ENCODE peak calls at places on chromosomes 3 and 15, in seven cellular contexts. C, W, K, R, H, S and T are unnamed samples.

GRCh38 chr3:64074091-64074490 is 50.8 kb upstream of the PSMD6 start:
- DNase-seq in W (no peak), C (peak), S (no peak), K (no peak), R (no peak), H (peak), T (no peak)

GRCh38 chr15:68499620-68500312 is 67.8 kb upstream of the ITGA11 start:
- DNase-seq in R (no peak), C (no peak), K (no peak), S (no peak), W (no peak), H (no peak), T (no peak)

GRCh38 chr3:162945626-162946025 is 1449.0 kb downstream of the OTOL1 start:
- DNase-seq in K (no peak), S (no peak), H (no peak), C (no peak), R (no peak), W (no peak), T (no peak)

GRCh38 chr15:64004582-64004981 is 41.7 kb downstream of the DAPK2 start:
- DNase-seq in K (no peak), R (peak), S (no peak), W (no peak), C (peak), H (peak), T (no peak)

GRCh38 chr3:72444642-72445223 is 403.5 kb downstream of the SHQ1 start:
- DNase-seq in W (no peak), C (no peak), S (no peak), R (no peak), H (no peak), K (no peak), T (no peak)

GRCh38 chr3:69997486-69998307 is 1.8 kb upstream of the SAMMSON start:
- DNase-seq in C (no peak), H (peak), W (no peak), S (no peak), K (no peak), R (no peak), T (no peak)

GRCh38 chr15:68697711-68698690 is 119.2 kb downstream of the CORO2B start:
- DNase-seq in S (no peak), W (no peak), C (no peak), K (no peak), H (no peak), R (no peak), T (no peak)

GRCh38 chr3:105836533-105836932 is 32.3 kb downstream of the CBLB start:
- DNase-seq in H (peak), R (no peak), S (no peak), K (no peak), C (no peak), W (no peak), T (no peak)

GRCh38 chr3:149975919-149976318 is 5.2 kb upstream of the PFN2 start:
- DNase-seq in R (no peak), H (no peak), S (peak), C (no peak), W (no peak), K (no peak), T (no peak)

GRCh38 chr3:58742239-58742638 is 75.7 kb upstream of the FAM3D start:
- DNase-seq in C (no peak), W (no peak), K (no peak), S (no peak), H (no peak), R (no peak), T (no peak)

GRCh38 chr15:70703483-70703882 is 59.9 kb downstream of the UACA start:
- DNase-seq in S (peak), H (peak), R (no peak), K (no peak), C (no peak), W (no peak), T (peak)

GRCh38 chr3:78765671-78766485 is 1001.9 kb downstream of the ROBO1 start:
- DNase-seq in R (no peak), K (no peak), C (no peak), S (no peak), H (no peak), W (no peak), T (no peak)

GRCh38 chr3:125032100-125032643 is 23.6 kb downstream of the HEG1 start:
- DNase-seq in H (peak), K (no peak), R (no peak), S (peak), C (no peak), W (no peak), T (no peak)

GRCh38 chr3:27326211-27326948 is 42.8 kb downstream of the NEK10 start:
- DNase-seq in R (peak), C (peak), H (peak), S (no peak), W (peak), K (no peak), T (peak)

GRCh38 chr3:189169728-189170127 is 2.0 kb upstream of the TPRG1 start:
- DNase-seq in K (no peak), S (peak), H (no peak), W (no peak), R (no peak), C (no peak), T (no peak)

GRCh38 chr3:58900372-58900771 is 149.5 kb downstream of the CFAP20DC start:
- DNase-seq in C (no peak), R (no peak), K (no peak), W (no peak), S (no peak), H (no peak), T (no peak)

GRCh38 chr3:63089007-63089406 is 189.1 kb upstream of the SYNPR start:
- DNase-seq in S (no peak), R (no peak), C (no peak), K (no peak), W (no peak), H (no peak), T (no peak)

GRCh38 chr3:157429703-157430102 is 6.9 kb upstream of the PTX3 start:
- DNase-seq in W (no peak), R (no peak), C (no peak), K (no peak), H (peak), S (no peak), T (no peak)

GRCh38 chr15:66772604-66772966 is 70.5 kb downstream of the SMAD6 start:
- DNase-seq in W (no peak), K (no peak), S (no peak), R (no peak), C (no peak), H (no peak), T (no peak)

GRCh38 chr3:84600703-84601225 is 358.0 kb upstream of the CADM2 start:
- DNase-seq in S (peak), R (no peak), C (no peak), W (no peak), K (no peak), H (no peak), T (no peak)

DNA sequence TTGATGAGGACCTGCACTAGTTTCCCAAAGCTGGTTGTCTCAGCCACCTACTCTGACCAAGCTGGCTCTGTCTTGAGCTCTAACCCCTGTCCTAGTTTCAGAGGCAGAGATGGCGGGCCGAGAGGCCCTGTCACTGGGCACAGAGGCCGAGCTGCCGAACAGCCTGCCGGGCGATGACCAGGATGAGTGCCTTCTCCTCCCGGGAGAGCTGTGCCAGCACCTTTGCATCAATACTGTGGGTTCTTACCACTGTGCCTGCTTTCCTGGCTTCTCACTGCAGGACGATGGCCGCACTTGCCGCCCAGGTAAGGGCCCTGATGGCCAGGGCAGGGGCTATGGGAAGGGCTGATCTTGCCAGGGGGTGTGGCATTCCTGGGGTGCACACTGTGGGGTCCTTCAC is 69.1 kb downstream of the FBLN2 start:
- DNase-seq in H (no peak), R (no peak), S (no peak), C (no peak), K (no peak), W (no peak), T (no peak)
- TF ChIP-seq CTCF in H (no peak), R (no peak), S (no peak), C (no peak), K (no peak), W (no peak), T (no peak)

DNA sequence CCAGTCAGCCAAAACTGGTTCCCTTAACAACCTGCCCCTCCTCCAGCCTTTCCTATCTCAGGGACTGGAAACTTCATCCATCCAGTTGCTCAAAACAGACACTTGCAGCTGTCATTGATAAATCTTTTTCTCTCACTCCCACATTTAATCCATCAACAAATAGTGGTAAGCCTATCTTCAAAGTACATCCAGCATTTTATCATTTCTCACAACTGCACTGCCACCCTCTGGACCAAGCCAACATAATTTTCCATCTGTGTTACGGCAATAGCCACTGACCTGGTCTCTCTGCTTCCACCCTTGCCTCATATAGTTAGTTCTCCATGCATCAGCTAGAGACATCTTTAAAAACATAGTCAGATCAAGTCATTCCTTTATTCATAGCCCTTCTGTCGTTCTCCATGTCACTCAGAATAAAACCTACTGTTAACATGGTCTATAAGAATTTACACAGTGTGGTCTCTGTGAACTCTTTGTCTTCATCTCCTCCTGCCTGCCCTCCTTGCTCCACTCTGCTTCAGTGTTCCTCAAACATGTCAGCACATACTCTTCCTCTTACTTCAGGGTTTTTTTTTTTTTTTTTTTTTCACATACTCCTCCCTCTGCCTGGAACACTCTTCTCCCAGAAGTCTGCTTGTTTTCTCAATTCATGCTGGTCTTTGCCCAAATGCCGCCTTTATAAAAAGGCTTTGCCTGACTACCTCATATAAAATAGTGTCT is 102.5 kb upstream of the COL6A5 start:
- DNase-seq in W (no peak), R (no peak), C (no peak), K (no peak), H (peak), S (no peak), T (peak)
- TF ChIP-seq CTCF in W (no peak), R (no peak), C (peak), K (no peak), H (no peak), S (peak), T (peak)

GRCh38 chr3:133672461-133672860 is 10.7 kb upstream of the TOPBP1 start:
- DNase-seq in W (no peak), S (no peak), K (no peak), H (no peak), R (no peak), C (no peak), T (no peak)

GRCh38 chr3:133675631-133676335 is 14.0 kb upstream of the TOPBP1 start:
- DNase-seq in S (peak), W (no peak), K (no peak), C (no peak), H (no peak), R (peak), T (no peak)

GRCh38 chr3:133676336-133677118 is 14.8 kb upstream of the TOPBP1 start:
- DNase-seq in C (no peak), K (no peak), S (peak), H (no peak), W (no peak), R (no peak), T (no peak)

GRCh38 chr3:133673746-133674145 is 12.0 kb upstream of the TOPBP1 start:
- DNase-seq in K (no peak), S (peak), W (no peak), R (no peak), C (no peak), H (no peak), T (no peak)

GRCh38 chr3:133674290-133674912 is 12.7 kb upstream of the TOPBP1 start:
- DNase-seq in S (peak), R (no peak), C (no peak), W (no peak), H (no peak), K (no peak), T (no peak)
- TF ChIP-seq CTCF in S (no peak), R (no peak), C (no peak), W (no peak), H (no peak), K (no peak), T (no peak)

GRCh38 chr3:146889616-146890015 is 284.5 kb upstream of the PLSCR5 start:
- DNase-seq in K (no peak), R (no peak), S (no peak), C (no peak), W (no peak), H (no peak), T (no peak)
- TF ChIP-seq CTCF in K (no peak), R (no peak), S (no peak), C (no peak), W (no peak), H (no peak), T (no peak)

GRCh38 chr3:146148468-146148931 is 12.5 kb downstream of the PLOD2 start:
- DNase-seq in K (no peak), C (no peak), H (peak), W (no peak), S (peak), R (no peak), T (no peak)
- TF ChIP-seq CTCF in K (no peak), C (peak), H (peak), W (peak), S (peak), R (peak), T (no peak)

GRCh38 chr3:32334675-32335074 is 57.0 kb upstream of the CMTM7 start:
- DNase-seq in S (peak), W (no peak), C (no peak), R (no peak), K (no peak), H (peak), T (no peak)
- TF ChIP-seq CTCF in S (peak), W (no peak), C (peak), R (peak), K (no peak), H (no peak), T (no peak)

DNA sequence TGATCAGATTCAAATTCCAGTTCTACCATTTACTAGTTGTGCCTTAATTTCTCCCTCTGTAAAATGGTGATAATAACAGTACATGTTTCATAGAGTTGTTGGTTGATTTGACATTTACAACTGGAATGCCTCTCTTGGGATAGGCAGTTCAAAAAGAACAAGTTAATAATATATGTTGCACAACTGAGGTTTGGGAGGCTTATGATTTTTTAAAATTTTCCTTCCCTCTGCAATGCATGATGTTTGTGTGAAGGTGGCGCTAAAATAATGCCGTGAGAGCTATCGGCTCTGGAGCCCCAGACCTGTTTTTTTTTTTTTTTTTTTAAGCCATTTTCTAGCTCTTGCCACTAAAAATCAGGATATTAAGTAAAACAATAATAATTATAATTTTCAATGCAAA is 18.6 kb downstream of the DNAJB11 start:
- DNase-seq in C (no peak), R (no peak), K (no peak), H (peak), S (peak), W (no peak), T (no peak)
- TF ChIP-seq CTCF in C (no peak), R (peak), K (no peak), H (peak), S (peak), W (no peak), T (no peak)

DNA sequence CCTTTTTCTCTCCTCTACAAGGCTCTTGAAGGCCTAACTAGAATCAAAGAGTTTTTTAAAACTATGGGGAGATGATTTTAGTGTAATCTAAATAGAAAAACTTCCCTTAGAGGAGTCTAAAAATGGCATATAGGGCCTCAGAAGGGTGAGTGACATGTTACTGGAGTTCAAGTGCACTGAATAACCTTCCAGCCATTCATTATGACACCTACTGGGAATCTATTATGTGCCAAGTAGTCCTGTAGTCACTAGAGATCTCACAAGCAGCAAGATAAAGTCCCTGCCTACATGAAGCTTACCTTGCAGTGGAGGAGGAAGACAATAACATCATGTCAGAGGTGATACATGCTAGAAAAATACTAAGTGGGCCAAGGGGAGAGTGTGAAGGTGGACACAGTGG is 96.1 kb downstream of the OXNAD1 start:
- DNase-seq in C (no peak), R (no peak), H (no peak), W (no peak), K (no peak), S (no peak), T (no peak)
- TF ChIP-seq CTCF in C (no peak), R (no peak), H (no peak), W (no peak), K (no peak), S (no peak), T (no peak)

GRCh38 chr3:112373476-112373875 is 40.5 kb downstream of the CD200 start:
- DNase-seq in C (no peak), K (no peak), R (no peak), S (no peak), W (no peak), H (no peak), T (no peak)
- TF ChIP-seq CTCF in C (no peak), K (no peak), R (no peak), S (no peak), W (no peak), H (no peak), T (no peak)